ENCODE peak calls at places on chromosomes 7 and 10, in four cellular contexts. One of them, this sample, is unnamed.

GRCh38 chr10:68208424-68209042 is 23.4 kb downstream of the ATOH7 start:
- DNase-seq in AG04449: no peak
- DNase-seq in CD4-positive, alpha-beta T cell: no peak
- DNase-seq in activated CD4-positive, alpha-beta T cell treated with anti-CD3 and anti-CD28 coated beads for 24 hours: no peak
- DNase-seq in this sample: peak

GRCh38 chr7:112129655-112130323 is 76.4 kb downstream of the DOCK4 start:
- DNase-seq in AG04449: no peak
- DNase-seq in activated CD4-positive, alpha-beta T cell treated with anti-CD3 and anti-CD28 coated beads for 24 hours: no peak
- DNase-seq in CD4-positive, alpha-beta T cell: no peak
- DNase-seq in this sample: peak

GRCh38 chr7:49883933-49884332 is 110.5 kb downstream of the VWC2 start:
- DNase-seq in CD4-positive, alpha-beta T cell: no peak
- DNase-seq in activated CD4-positive, alpha-beta T cell treated with anti-CD3 and anti-CD28 coated beads for 24 hours: no peak
- DNase-seq in AG04449: no peak
- DNase-seq in this sample: no peak

GRCh38 chr7:98284335-98285036 is 3.0 kb downstream of the BRI3 start:
- DNase-seq in activated CD4-positive, alpha-beta T cell treated with anti-CD3 and anti-CD28 coated beads for 24 hours: no peak
- DNase-seq in CD4-positive, alpha-beta T cell: no peak
- DNase-seq in AG04449: peak
- DNase-seq in this sample: peak

GRCh38 chr10:118802126-118802793 is 47.5 kb upstream of the CACUL1 start:
- DNase-seq in activated CD4-positive, alpha-beta T cell treated with anti-CD3 and anti-CD28 coated beads for 24 hours: no peak
- DNase-seq in AG04449: no peak
- DNase-seq in CD4-positive, alpha-beta T cell: no peak
- DNase-seq in this sample: peak

GRCh38 chr7:16611711-16612110 is 33.8 kb downstream of the ANKMY2 start:
- DNase-seq in activated CD4-positive, alpha-beta T cell treated with anti-CD3 and anti-CD28 coated beads for 24 hours: no peak
- DNase-seq in AG04449: no peak
- DNase-seq in CD4-positive, alpha-beta T cell: no peak
- DNase-seq in this sample: no peak

GRCh38 chr7:36286241-36286640 is 103.4 kb upstream of the ANLN start:
- DNase-seq in AG04449: no peak
- DNase-seq in activated CD4-positive, alpha-beta T cell treated with anti-CD3 and anti-CD28 coated beads for 24 hours: no peak
- DNase-seq in CD4-positive, alpha-beta T cell: peak
- DNase-seq in this sample: no peak

GRCh38 chr10:100930368-100930767 is 17.6 kb downstream of the SLF2 start:
- DNase-seq in CD4-positive, alpha-beta T cell: no peak
- DNase-seq in AG04449: no peak
- DNase-seq in activated CD4-positive, alpha-beta T cell treated with anti-CD3 and anti-CD28 coated beads for 24 hours: no peak
- DNase-seq in this sample: no peak

GRCh38 chr10:110138197-110138812 is 69.1 kb upstream of the MXI1 start:
- DNase-seq in activated CD4-positive, alpha-beta T cell treated with anti-CD3 and anti-CD28 coated beads for 24 hours: no peak
- DNase-seq in AG04449: no peak
- DNase-seq in CD4-positive, alpha-beta T cell: no peak
- DNase-seq in this sample: no peak

GRCh38 chr7:99621271-99621670 is 4.5 kb downstream of the ZSCAN25 start:
- DNase-seq in AG04449: no peak
- DNase-seq in CD4-positive, alpha-beta T cell: no peak
- DNase-seq in activated CD4-positive, alpha-beta T cell treated with anti-CD3 and anti-CD28 coated beads for 24 hours: no peak
- DNase-seq in this sample: no peak

GRCh38 chr7:36765605-36766004 is 41.3 kb upstream of the AOAH start:
- DNase-seq in CD4-positive, alpha-beta T cell: no peak
- DNase-seq in activated CD4-positive, alpha-beta T cell treated with anti-CD3 and anti-CD28 coated beads for 24 hours: no peak
- DNase-seq in AG04449: no peak
- DNase-seq in this sample: no peak

This sample was measured in left lobe of liver.